ENCODE peak calls at places on chromosomes 4 and X, in nine cellular contexts. One of them, this sample, is unnamed.

GRCh38 chrX:38561951-38562719 is 793 bp downstream of the TSPAN7 start:
- DNase-seq in GM13976: peak
- DNase-seq in SW480: peak
- DNase-seq in H9: peak
- DNase-seq in astrocyte of the spinal cord: no peak
- DNase-seq in mesenchymal stem cell: peak
- DNase-seq in GDM1: no peak
- DNase-seq in T-cell: no peak
- DNase-seq in aorta: peak
- DNase-seq in this sample: no peak

GRCh38 chr4:123127218-123127617 is 204.8 kb upstream of the NUDT6 start:
- DNase-seq in mesenchymal stem cell: peak
- DNase-seq in SW480: peak
- DNase-seq in GM13976: no peak
- DNase-seq in astrocyte of the spinal cord: peak
- DNase-seq in GDM1: no peak
- DNase-seq in H9: no peak
- DNase-seq in T-cell: no peak
- DNase-seq in aorta: no peak
- DNase-seq in this sample: no peak

GRCh38 chr4:122052714-122053113 is 99.4 kb upstream of the BLTP1 start:
- DNase-seq in H9: no peak
- DNase-seq in GDM1: no peak
- DNase-seq in aorta: no peak
- DNase-seq in T-cell: no peak
- DNase-seq in mesenchymal stem cell: no peak
- DNase-seq in astrocyte of the spinal cord: no peak
- DNase-seq in SW480: no peak
- DNase-seq in GM13976: no peak
- DNase-seq in this sample: no peak

GRCh38 chr4:807792-808191 is 18.1 kb downstream of the CPLX1 start:
- DNase-seq in GM13976: no peak
- DNase-seq in astrocyte of the spinal cord: no peak
- DNase-seq in T-cell: no peak
- DNase-seq in GDM1: no peak
- DNase-seq in SW480: no peak
- DNase-seq in mesenchymal stem cell: no peak
- DNase-seq in H9: no peak
- DNase-seq in aorta: peak
- DNase-seq in this sample: no peak

GRCh38 chr4:6733358-6734164 is 17.6 kb downstream of the BLOC1S4 start:
- DNase-seq in mesenchymal stem cell: no peak
- DNase-seq in SW480: no peak
- DNase-seq in GM13976: no peak
- DNase-seq in astrocyte of the spinal cord: no peak
- DNase-seq in aorta: no peak
- DNase-seq in GDM1: no peak
- DNase-seq in H9: no peak
- DNase-seq in T-cell: no peak
- DNase-seq in this sample: no peak

GRCh38 chr4:147578057-147578476 is 39.1 kb upstream of the TMEM184C start:
- DNase-seq in GDM1: no peak
- DNase-seq in SW480: no peak
- DNase-seq in H9: no peak
- DNase-seq in T-cell: no peak
- DNase-seq in GM13976: no peak
- DNase-seq in mesenchymal stem cell: peak
- DNase-seq in astrocyte of the spinal cord: peak
- DNase-seq in aorta: peak
- DNase-seq in this sample: no peak

GRCh38 chrX:131677655-131678628 is 134.1 kb downstream of the OR13H1 start:
- DNase-seq in SW480: peak
- DNase-seq in aorta: no peak
- DNase-seq in GDM1: peak
- DNase-seq in GM13976: peak
- DNase-seq in astrocyte of the spinal cord: peak
- DNase-seq in T-cell: peak
- DNase-seq in mesenchymal stem cell: peak
- DNase-seq in H9: peak
- DNase-seq in this sample: peak

GRCh38 chrX:129039176-129039575 is 484.1 kb downstream of the SMARCA1 start:
- DNase-seq in T-cell: no peak
- DNase-seq in aorta: no peak
- DNase-seq in H9: no peak
- DNase-seq in SW480: no peak
- DNase-seq in GM13976: no peak
- DNase-seq in GDM1: no peak
- DNase-seq in astrocyte of the spinal cord: no peak
- DNase-seq in mesenchymal stem cell: no peak
- DNase-seq in this sample: no peak

GRCh38 chr4:6239968-6240367 is 29.7 kb upstream of the WFS1 start:
- DNase-seq in SW480: no peak
- DNase-seq in GM13976: no peak
- DNase-seq in H9: no peak
- DNase-seq in mesenchymal stem cell: no peak
- DNase-seq in astrocyte of the spinal cord: no peak
- DNase-seq in GDM1: no peak
- DNase-seq in T-cell: no peak
- DNase-seq in aorta: peak
- DNase-seq in this sample: no peak

GRCh38 chrX:130085551-130085986 is 24.7 kb downstream of the ELF4 start:
- DNase-seq in mesenchymal stem cell: peak
- DNase-seq in H9: no peak
- DNase-seq in SW480: no peak
- DNase-seq in GDM1: peak
- DNase-seq in aorta: no peak
- DNase-seq in GM13976: no peak
- DNase-seq in astrocyte of the spinal cord: no peak
- DNase-seq in T-cell: no peak
- DNase-seq in this sample: no peak

GRCh38 chrX:139448996-139449395 is 81.5 kb upstream of the F9 start:
- DNase-seq in mesenchymal stem cell: no peak
- DNase-seq in H9: no peak
- DNase-seq in GDM1: no peak
- DNase-seq in astrocyte of the spinal cord: peak
- DNase-seq in SW480: peak
- DNase-seq in T-cell: no peak
- DNase-seq in aorta: no peak
- DNase-seq in GM13976: no peak
- DNase-seq in this sample: no peak

GRCh38 chr4:19776929-19777328 is 474.8 kb upstream of the SLIT2 start:
- DNase-seq in H9: no peak
- DNase-seq in mesenchymal stem cell: no peak
- DNase-seq in T-cell: no peak
- DNase-seq in astrocyte of the spinal cord: peak
- DNase-seq in SW480: no peak
- DNase-seq in GM13976: no peak
- DNase-seq in GDM1: no peak
- DNase-seq in aorta: no peak
- DNase-seq in this sample: no peak

GRCh38 chrX:35285289-35285962 is 342.8 kb downstream of the FAM47B start:
- DNase-seq in mesenchymal stem cell: no peak
- DNase-seq in GDM1: no peak
- DNase-seq in T-cell: no peak
- DNase-seq in aorta: peak
- DNase-seq in astrocyte of the spinal cord: no peak
- DNase-seq in SW480: no peak
- DNase-seq in GM13976: no peak
- DNase-seq in H9: no peak
- DNase-seq in this sample: no peak

GRCh38 chrX:120401301-120401700 is 39.4 kb downstream of the ATP1B4 start:
- DNase-seq in mesenchymal stem cell: no peak
- DNase-seq in H9: no peak
- DNase-seq in astrocyte of the spinal cord: no peak
- DNase-seq in SW480: no peak
- DNase-seq in GM13976: no peak
- DNase-seq in aorta: no peak
- DNase-seq in GDM1: no peak
- DNase-seq in T-cell: no peak
- DNase-seq in this sample: no peak

GRCh38 chrX:108699368-108699767 is 37.0 kb downstream of the IRS4 start:
- DNase-seq in aorta: no peak
- DNase-seq in SW480: peak
- DNase-seq in H9: no peak
- DNase-seq in astrocyte of the spinal cord: peak
- DNase-seq in GDM1: no peak
- DNase-seq in GM13976: peak
- DNase-seq in mesenchymal stem cell: peak
- DNase-seq in T-cell: no peak
- DNase-seq in this sample: peak

GRCh38 chr4:156870166-156870565 is 101.4 kb downstream of the PDGFC start:
- DNase-seq in GDM1: no peak
- DNase-seq in T-cell: no peak
- DNase-seq in SW480: no peak
- DNase-seq in GM13976: no peak
- DNase-seq in mesenchymal stem cell: no peak
- DNase-seq in astrocyte of the spinal cord: no peak
- DNase-seq in aorta: no peak
- DNase-seq in H9: no peak
- DNase-seq in this sample: no peak

GRCh38 chrX:120251471-120252011 is 929 bp downstream of the ZBTB33 start:
- DNase-seq in GM13976: no peak
- DNase-seq in aorta: peak
- DNase-seq in astrocyte of the spinal cord: peak
- DNase-seq in mesenchymal stem cell: peak
- DNase-seq in GDM1: no peak
- DNase-seq in T-cell: no peak
- DNase-seq in SW480: peak
- DNase-seq in H9: no peak
- DNase-seq in this sample: no peak

GRCh38 chr4:69617083-69617694 is 22.3 kb downstream of the UGT2A2 start:
- DNase-seq in astrocyte of the spinal cord: peak
- DNase-seq in H9: no peak
- DNase-seq in GDM1: no peak
- DNase-seq in SW480: peak
- DNase-seq in GM13976: no peak
- DNase-seq in mesenchymal stem cell: peak
- DNase-seq in T-cell: no peak
- DNase-seq in aorta: no peak
- DNase-seq in this sample: peak

GRCh38 chr4:26590639-26591038 is 6.8 kb downstream of the TBC1D19 start:
- DNase-seq in T-cell: no peak
- DNase-seq in mesenchymal stem cell: no peak
- DNase-seq in aorta: no peak
- DNase-seq in H9: no peak
- DNase-seq in GM13976: no peak
- DNase-seq in GDM1: no peak
- DNase-seq in SW480: no peak
- DNase-seq in astrocyte of the spinal cord: peak
- DNase-seq in this sample: no peak

GRCh38 chr4:169115897-169116254 is 105.8 kb upstream of the CBR4 start:
- DNase-seq in aorta: no peak
- DNase-seq in T-cell: no peak
- DNase-seq in H9: no peak
- DNase-seq in SW480: peak
- DNase-seq in GDM1: no peak
- DNase-seq in GM13976: no peak
- DNase-seq in astrocyte of the spinal cord: peak
- DNase-seq in mesenchymal stem cell: peak
- DNase-seq in this sample: no peak

GRCh38 chr4:76677571-76678326 is 220.2 kb downstream of the SOWAHB start:
- DNase-seq in GDM1: no peak
- DNase-seq in GM13976: no peak
- DNase-seq in T-cell: no peak
- DNase-seq in SW480: no peak
- DNase-seq in H9: no peak
- DNase-seq in mesenchymal stem cell: no peak
- DNase-seq in aorta: no peak
- DNase-seq in astrocyte of the spinal cord: no peak
- DNase-seq in this sample: no peak

GRCh38 chr4:53497446-53498069 is 93.7 kb downstream of the LNX1 start:
- DNase-seq in T-cell: no peak
- DNase-seq in mesenchymal stem cell: peak
- DNase-seq in aorta: no peak
- DNase-seq in GDM1: no peak
- DNase-seq in SW480: no peak
- DNase-seq in H9: no peak
- DNase-seq in GM13976: no peak
- DNase-seq in astrocyte of the spinal cord: peak
- DNase-seq in this sample: no peak

GRCh38 chr4:103099691-103100392 is at the start of gene BDH2:
- DNase-seq in GM13976: peak
- DNase-seq in mesenchymal stem cell: peak
- DNase-seq in GDM1: peak
- DNase-seq in SW480: peak
- DNase-seq in T-cell: peak
- DNase-seq in aorta: no peak
- DNase-seq in astrocyte of the spinal cord: peak
- DNase-seq in H9: peak
- DNase-seq in this sample: peak

GRCh38 chr4:87093443-87094123 is 126.8 kb downstream of the KLHL8 start:
- DNase-seq in T-cell: peak
- DNase-seq in GDM1: peak
- DNase-seq in mesenchymal stem cell: peak
- DNase-seq in H9: peak
- DNase-seq in aorta: no peak
- DNase-seq in astrocyte of the spinal cord: peak
- DNase-seq in GM13976: peak
- DNase-seq in SW480: peak
- DNase-seq in this sample: no peak

GRCh38 chrX:73768120-73768519 is 205.1 kb downstream of the CHIC1 start:
- DNase-seq in GDM1: no peak
- DNase-seq in T-cell: no peak
- DNase-seq in SW480: no peak
- DNase-seq in GM13976: no peak
- DNase-seq in mesenchymal stem cell: no peak
- DNase-seq in aorta: no peak
- DNase-seq in astrocyte of the spinal cord: no peak
- DNase-seq in H9: no peak
- DNase-seq in this sample: no peak

GRCh38 chr4:26220704-26221103 is 100.1 kb upstream of the RBPJ start:
- DNase-seq in SW480: no peak
- DNase-seq in T-cell: no peak
- DNase-seq in GDM1: no peak
- DNase-seq in aorta: no peak
- DNase-seq in astrocyte of the spinal cord: peak
- DNase-seq in GM13976: no peak
- DNase-seq in mesenchymal stem cell: peak
- DNase-seq in H9: no peak
- DNase-seq in this sample: no peak